ENCODE peak calls at places on chromosomes 12 and 14, in ten cellular contexts. V is tibial nerve; H is AG04450; A is fibroblast of pulmonary artery; D is nephron progenitor cell; E is astrocyte of the spinal cord; J is CD4-positive, alpha-beta T cell; R is psoas muscle; P is right lobe of liver; T is BJ. Z is an unnamed sample.
A peak's percentile ranks its signal among the peaks of the same experiment; 100 is the strongest.

GRCh38 chr14:90342327-90342726 is 10.6 kb upstream of the NRDE2 start:
- DNase-seq in T (no peak), P (no peak), R (no peak), H (no peak), V (no peak), A (no peak), E (no peak), J (no peak), D (no peak), Z (no peak)

GRCh38 chr14:75453817-75454434 is 26.1 kb downstream of the JDP2 start:
- DNase-seq in D (no peak), P (no peak), H (no peak), R (no peak), V (no peak), T (no peak), J (no peak), A (no peak), E (no peak), Z (no peak)

GRCh38 chr12:116202940-116203339 is 74.6 kb downstream of the MED13L start:
- DNase-seq in H (no peak), P (no peak), J (no peak), D (no peak), T (no peak), E (peak; percentile 50), A (no peak), V (no peak), R (no peak), Z (no peak)

GRCh38 chr12:45572114-45572513 is 157.4 kb upstream of the ARID2 start:
- DNase-seq in J (no peak), T (no peak), V (no peak), P (no peak), H (no peak), R (no peak), E (no peak), A (no peak), D (no peak), Z (no peak)

GRCh38 chr12:98440165-98440581 is 75.2 kb upstream of the TMPO start:
- DNase-seq in T (peak; percentile 91), V (peak; percentile 79), A (peak; percentile 99), E (peak; percentile 86), P (peak; percentile 31), H (peak; percentile 66), D (no peak), J (no peak), R (peak; percentile 33), Z (peak; percentile 84)

GRCh38 chr12:13425766-13426165 is 229.2 kb downstream of the EMP1 start:
- DNase-seq in J (no peak), R (no peak), P (no peak), A (peak; percentile 45), E (peak; percentile 81), H (peak; percentile 6), T (peak; percentile 52), D (no peak), V (no peak), Z (no peak)

GRCh38 chr14:71467419-71467818 is 464.8 kb upstream of the RGS6 start:
- DNase-seq in J (no peak), E (no peak), R (no peak), V (no peak), T (peak; percentile 49), A (peak; percentile 26), P (no peak), H (no peak), D (no peak), Z (no peak)

GRCh38 chr12:6057693-6058092 is 66.8 kb downstream of the VWF start:
- DNase-seq in P (no peak), R (no peak), V (no peak), J (no peak), E (no peak), H (no peak), D (peak; percentile 62), T (no peak), A (no peak), Z (no peak)

GRCh38 chr12:128857173-128857770 is 4.0 kb downstream of the GLT1D1 start:
- DNase-seq in R (no peak), H (no peak), D (no peak), T (no peak), A (no peak), V (no peak), J (no peak), E (no peak), P (no peak), Z (no peak)

GRCh38 chr12:79482323-79482722 is 208.4 kb downstream of the PAWR start:
- DNase-seq in R (no peak), H (no peak), J (no peak), V (no peak), P (no peak), E (no peak), D (no peak), A (no peak), T (no peak), Z (no peak)

GRCh38 chr14:54979039-54979438 is 47.9 kb downstream of the WDHD1 start:
- DNase-seq in V (no peak), T (no peak), A (no peak), H (no peak), P (no peak), E (no peak), R (no peak), D (no peak), J (no peak), Z (no peak)

GRCh38 chr14:96125536-96125935 is 79.1 kb upstream of the BDKRB2 start:
- DNase-seq in A (peak; percentile 31), T (no peak), J (no peak), E (no peak), P (no peak), V (peak; percentile 30), D (no peak), R (no peak), H (no peak), Z (no peak)

GRCh38 chr12:118064608-118065007 is 3.6 kb upstream of the WSB2 start:
- DNase-seq in H (no peak), V (no peak), D (no peak), T (no peak), A (no peak), J (no peak), P (no peak), R (no peak), E (no peak), Z (no peak)

GRCh38 chr14:92880851-92881250 is 42.1 kb upstream of the CHGA start:
- DNase-seq in P (peak; percentile 43), H (no peak), T (no peak), A (peak; percentile 60), J (no peak), V (no peak), E (peak; percentile 3), D (no peak), R (no peak), Z (no peak)
- TF ChIP-seq CTCF in P (peak; percentile 67), H (peak; percentile 23), T (peak; percentile 30), A (peak; percentile 36), J (no peak), V (no peak), E (peak; percentile 21), D (no peak), R (no peak), Z (peak; percentile 8)

DNA sequence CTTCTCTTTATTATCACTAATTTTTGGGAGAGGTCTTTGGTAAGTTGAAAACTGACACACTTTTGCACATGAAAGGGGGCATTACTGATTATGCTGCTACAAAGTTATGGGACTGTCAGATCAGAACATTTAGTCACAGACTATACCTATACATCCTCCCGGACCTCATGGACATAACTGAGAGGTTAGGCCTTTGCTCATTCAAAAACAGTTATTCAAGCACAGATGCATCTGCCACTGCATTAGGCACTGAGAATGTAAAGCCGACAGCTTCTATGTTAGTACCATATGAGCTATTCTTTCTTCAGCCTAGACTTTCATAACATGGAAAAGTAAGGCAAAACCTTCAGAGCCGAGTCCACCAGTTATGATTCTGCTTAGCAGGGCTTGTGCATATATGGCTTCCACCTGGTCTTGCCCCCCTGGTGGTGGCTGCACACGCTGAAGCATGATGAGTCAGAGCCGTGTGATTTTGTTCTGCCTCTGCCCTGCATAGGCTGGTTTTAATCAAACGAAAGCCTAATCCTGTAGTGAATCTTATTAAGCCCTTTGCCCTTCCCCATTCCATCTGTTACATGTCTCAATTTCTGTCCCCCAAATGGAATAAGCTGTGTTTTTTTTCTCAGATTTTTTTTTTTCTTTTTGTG is 21.8 kb upstream of the RNU6-8 start:
- DNase-seq in E (peak; percentile 77), V (no peak), T (peak; percentile 30), H (no peak), A (peak; percentile 40), D (no peak), R (peak; percentile 30), P (no peak), J (no peak), Z (no peak)
- TF ChIP-seq CTCF in E (peak; percentile 60), V (no peak), T (peak; percentile 61), H (peak; percentile 64), A (peak; percentile 46), D (peak; percentile 12), R (peak; percentile 45), P (no peak), J (no peak), Z (peak; percentile 46)

GRCh38 chr12:104670439-104671406 is 214.0 kb downstream of the CHST11 start:
- DNase-seq in A (no peak), E (no peak), P (no peak), V (no peak), H (no peak), R (no peak), D (no peak), T (no peak), J (no peak), Z (no peak)
- TF ChIP-seq CTCF in A (no peak), E (no peak), P (no peak), V (no peak), H (no peak), R (no peak), D (no peak), T (no peak), J (no peak), Z (no peak)

DNA sequence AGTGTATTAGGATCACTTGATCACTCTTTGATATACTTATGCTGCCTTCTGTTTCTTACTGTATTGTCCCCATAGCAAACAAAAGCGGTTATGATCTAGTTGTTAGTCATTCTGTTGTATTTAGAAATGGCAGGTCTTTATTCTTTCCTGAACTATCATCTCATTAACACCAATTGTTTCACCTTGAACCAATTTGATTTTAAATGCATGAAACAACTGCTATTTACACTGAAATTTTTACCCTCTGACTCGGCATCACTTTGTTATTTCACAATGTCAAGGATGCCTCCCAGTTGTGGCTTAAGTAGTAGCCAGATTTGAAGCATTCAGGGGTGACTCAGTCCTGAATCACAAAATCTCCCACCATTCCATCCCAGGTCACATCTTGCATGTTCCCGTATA is 303.5 kb downstream of the EGLN3 start:
- DNase-seq in A (peak; percentile 97), D (no peak), V (no peak), E (peak; percentile 97), P (no peak), R (no peak), H (peak; percentile 61), T (peak; percentile 91), J (no peak), Z (peak; percentile 80)
- TF ChIP-seq CTCF in A (no peak), D (no peak), V (no peak), E (no peak), P (no peak), R (no peak), H (no peak), T (no peak), J (no peak), Z (no peak)